ENCODE peak calls at places on chromosomes 11 and 22, in five cellular contexts. Z is stimulated activated CD4-positive, alpha-beta T cell treated with anti-CD3 and anti-CD28 coated beads, Interleukin-1b, Interleukin-23, amount 100 ng/mL, for 1 hour; Q is stimulated activated naive CD8-positive, alpha-beta T cell treated with anti-CD3 and anti-CD28 coated beads, Interleukin-15, Interleukin-2, amounts not matched to agents 100 U/mL and 50 U/mL, for 24 hours; D is posterior cingulate gyrus; N is esophagus squamous epithelium. U is an unnamed sample.

GRCh38 chr22:32396746-32397145 is 15.3 kb downstream of the RTCB start:
- DNase-seq in N (no peak), D (no peak), Q (no peak), Z (no peak), U (no peak)

GRCh38 chr11:35842958-35843357 is 100.9 kb upstream of the LDLRAD3 start:
- DNase-seq in N (no peak), Q (no peak), Z (no peak), D (no peak), U (no peak)

GRCh38 chr11:27234043-27234668 is 128.9 kb downstream of the CCDC34 start:
- DNase-seq in Q (no peak), D (no peak), N (no peak), Z (no peak), U (no peak)

GRCh38 chr11:11028017-11028692 is 170.3 kb upstream of the ZBED5 start:
- DNase-seq in Z (peak; percentile 60), N (no peak), D (peak; percentile 87), Q (peak; percentile 80), U (peak; percentile 67)

GRCh38 chr22:40178417-40179409 is 988 bp downstream of the TNRC6B start:
- DNase-seq in D (peak; percentile 77), Q (peak; percentile 47), Z (no peak), N (no peak), U (no peak)

GRCh38 chr11:34213366-34213765 is 107.9 kb downstream of the NAT10 start:
- DNase-seq in Q (no peak), D (no peak), Z (no peak), N (no peak), U (no peak)

GRCh38 chr11:76610871-76611475 is 59.6 kb downstream of the LRRC32 start:
- DNase-seq in D (no peak), Z (no peak), N (no peak), Q (no peak), U (no peak)

GRCh38 chr11:134155456-134155855 is 68.3 kb downstream of the NCAPD3 start:
- DNase-seq in Z (no peak), N (no peak), D (no peak), Q (no peak), U (no peak)

GRCh38 chr11:65150513-65151271 is 16.4 kb upstream of the SYVN1 start:
- DNase-seq in N (no peak), D (peak; percentile 78), Q (peak; percentile 52), Z (no peak), U (no peak)

GRCh38 chr11:114073506-114074381 is 14.2 kb downstream of the ZBTB16 start:
- DNase-seq in N (no peak), Z (no peak), D (peak; percentile 43), Q (peak; percentile 29), U (peak; percentile 28)

GRCh38 chr11:71988050-71988449 is 10.7 kb upstream of the IL18BP start:
- DNase-seq in Z (no peak), D (no peak), Q (no peak), N (no peak), U (no peak)

GRCh38 chr11:1017269-1018005 is 19.1 kb downstream of the MUC6 start:
- DNase-seq in N (no peak), Z (no peak), D (no peak), Q (peak; percentile 26), U (no peak)

GRCh38 chr11:60158666-60159065 is 24.2 kb downstream of the MS4A6A start:
- DNase-seq in D (no peak), N (no peak), Q (no peak), Z (no peak), U (no peak)

GRCh38 chr22:42368379-42369249 is 63.6 kb downstream of the NFAM1 start:
- DNase-seq in Z (no peak), N (no peak), D (peak; percentile 75), Q (no peak), U (peak; percentile 20)

GRCh38 chr11:91373497-91373896 is 851.1 kb upstream of the FAT3 start:
- DNase-seq in N (no peak), Q (no peak), D (no peak), Z (no peak), U (no peak)

GRCh38 chr11:16825968-16826367 is 87.5 kb downstream of the C11orf58 start:
- DNase-seq in Z (no peak), D (no peak), N (no peak), Q (no peak), U (no peak)

GRCh38 chr11:19073454-19074415 is 13.2 kb upstream of the MRGPRX2 start:
- DNase-seq in D (no peak), Z (no peak), N (no peak), Q (no peak), U (no peak)

GRCh38 chr11:14875163-14875562 is 16.9 kb downstream of the CYP2R1 start:
- DNase-seq in D (no peak), N (no peak), Q (no peak), Z (no peak), U (no peak)

GRCh38 chr22:39917776-39918493 is 17.1 kb downstream of the GRAP2 start:
- DNase-seq in Z (no peak), Q (no peak), N (no peak), D (no peak), U (no peak)

GRCh38 chr11:122267602-122268001 is 151.6 kb upstream of the BLID start:
- DNase-seq in D (no peak), Z (no peak), N (no peak), Q (no peak), U (no peak)

GRCh38 chr11:62560566-62561103 is 13.1 kb downstream of the EEF1G start:
- DNase-seq in Z (peak; percentile 78), Q (peak; percentile 81), N (no peak), D (no peak), U (peak; percentile 77)

GRCh38 chr22:34972498-34972897 is 93.5 kb upstream of the ISX start:
- DNase-seq in Q (no peak), D (no peak), Z (no peak), N (no peak), U (no peak)

GRCh38 chr11:73287400-73288101 is 15.4 kb downstream of the P2RY6 start:
- DNase-seq in N (no peak), D (no peak), Z (no peak), Q (no peak), U (no peak)

GRCh38 chr11:134746609-134747008 is 334.6 kb upstream of the B3GAT1 start:
- DNase-seq in Q (no peak), Z (no peak), D (no peak), N (no peak), U (no peak)

GRCh38 chr11:12441081-12441801 is 63.9 kb downstream of the PARVA start:
- DNase-seq in D (no peak), N (no peak), Z (no peak), Q (no peak), U (no peak)

GRCh38 chr22:36419177-36419911 is 31.6 kb upstream of the MYH9 start:
- DNase-seq in D (no peak), Q (no peak), Z (no peak), N (no peak), U (peak; percentile 12)

GRCh38 chr11:61091373-61092279 is 10.7 kb upstream of the CD5 start:
- DNase-seq in Q (peak; percentile 68), N (no peak), Z (no peak), D (no peak), U (no peak)

GRCh38 chr11:44316388-44317240 is 6.7 kb upstream of the ALX4 start:
- DNase-seq in D (no peak), N (no peak), Z (no peak), Q (no peak), U (no peak)

GRCh38 chr22:17767236-17768065 is 6.8 kb downstream of the BID start:
- DNase-seq in D (no peak), Z (no peak), N (no peak), Q (peak; percentile 66), U (no peak)

U was measured in effector memory CD8-positive, alpha-beta T cell.